ENCODE peak calls at places on chromosomes 2 and 18, in seven cellular contexts. T, A, F, R, I, X and G are unnamed samples.
A peak's percentile ranks its signal among the peaks of the same experiment; 100 is the strongest.

GRCh38 chr18:35490894-35491688 is 6.7 kb downstream of the INO80C start:
- DNase-seq in T (no peak), A (no peak), F (no peak), R (peak; percentile 58), I (peak; percentile 60), X (no peak), G (peak; percentile 77)

GRCh38 chr2:149441255-149441654 is 110.9 kb downstream of the LYPD6 start:
- DNase-seq in T (no peak), A (peak; percentile 65), F (no peak), R (no peak), I (no peak), X (no peak), G (no peak)

GRCh38 chr2:219630770-219631405 is 3.5 kb downstream of the SLC4A3 start:
- DNase-seq in T (no peak), A (no peak), F (no peak), R (no peak), I (no peak), X (no peak), G (peak; percentile 20)

GRCh38 chr2:120469486-120469885 is 123.5 kb downstream of the INHBB start:
- DNase-seq in T (no peak), A (no peak), F (no peak), R (no peak), I (no peak), X (no peak), G (no peak)

GRCh38 chr18:58954986-58955385 is 90.3 kb downstream of the ZNF532 start:
- DNase-seq in T (no peak), A (no peak), F (no peak), R (no peak), I (no peak), X (no peak), G (no peak)

GRCh38 chr18:59249186-59249774 is 24.0 kb downstream of the RAX start:
- DNase-seq in T (no peak), A (peak; percentile 60), F (peak; percentile 80), R (peak; percentile 66), I (peak; percentile 55), X (peak; percentile 28), G (peak; percentile 83)

GRCh38 chr2:122960727-122961641 is 1064.1 kb upstream of the CNTNAP5 start:
- DNase-seq in T (no peak), A (peak; percentile 16), F (no peak), R (no peak), I (no peak), X (no peak), G (no peak)

GRCh38 chr2:231552752-231553151 is 22.5 kb upstream of the NMUR1 start:
- DNase-seq in T (no peak), A (no peak), F (no peak), R (no peak), I (no peak), X (no peak), G (no peak)

GRCh38 chr2:12607971-12608370 is 108.8 kb upstream of the TRIB2 start:
- DNase-seq in T (no peak), A (peak; percentile 5), F (peak; percentile 46), R (no peak), I (no peak), X (no peak), G (peak; percentile 61)

GRCh38 chr2:144274131-144274530 is 245.8 kb downstream of the ZEB2 start:
- DNase-seq in T (no peak), A (no peak), F (no peak), R (no peak), I (no peak), X (no peak), G (peak; percentile 92)

GRCh38 chr2:135050684-135051083 is 1.4 kb upstream of the RAB3GAP1 start:
- DNase-seq in T (no peak), A (no peak), F (no peak), R (no peak), I (no peak), X (no peak), G (no peak)

GRCh38 chr2:42064417-42064942 is 16.7 kb downstream of the PKDCC start:
- DNase-seq in T (no peak), A (peak; percentile 91), F (peak; percentile 96), R (no peak), I (no peak), X (peak; percentile 49), G (no peak)

DNA sequence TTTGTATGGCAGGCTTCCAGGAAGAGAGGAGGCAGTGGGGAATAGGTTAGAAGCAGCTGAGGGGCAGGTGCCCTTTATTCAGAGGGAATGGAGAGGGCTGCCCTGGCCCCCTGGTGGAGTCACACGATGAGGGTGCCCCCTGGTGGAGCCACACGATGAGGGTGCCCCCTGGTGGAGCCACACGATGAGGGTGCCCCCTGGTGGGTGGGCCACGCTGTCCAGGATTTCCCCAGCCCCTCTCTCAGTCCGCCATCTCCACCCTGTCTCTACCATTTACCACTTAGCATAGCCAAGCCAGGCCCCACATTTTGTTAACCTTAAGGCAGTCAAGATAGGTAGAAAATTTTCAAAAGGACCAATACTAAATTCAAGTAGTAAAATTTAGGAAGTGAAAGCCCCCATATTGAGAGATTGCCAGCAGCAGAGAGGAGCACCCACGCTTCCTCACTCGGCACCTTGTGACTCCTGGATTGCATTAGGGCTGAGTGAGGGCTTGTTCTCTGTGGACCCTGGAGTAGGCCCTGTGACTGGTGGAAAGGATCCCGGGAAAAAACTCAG is 10.4 kb upstream of the FAM228A start:
- DNase-seq in T (no peak), A (peak; percentile 14), F (no peak), R (peak; percentile 85), I (peak; percentile 69), X (peak; percentile 23), G (peak; percentile 62)
- H3K18ac ChIP-seq in T (no peak overlapping the region), A (no peak overlapping the region), F (no peak overlapping the region), R (no peak overlapping the region), I (no peak overlapping the region), X (no peak overlapping the region), G (no peak overlapping the region)

DNA sequence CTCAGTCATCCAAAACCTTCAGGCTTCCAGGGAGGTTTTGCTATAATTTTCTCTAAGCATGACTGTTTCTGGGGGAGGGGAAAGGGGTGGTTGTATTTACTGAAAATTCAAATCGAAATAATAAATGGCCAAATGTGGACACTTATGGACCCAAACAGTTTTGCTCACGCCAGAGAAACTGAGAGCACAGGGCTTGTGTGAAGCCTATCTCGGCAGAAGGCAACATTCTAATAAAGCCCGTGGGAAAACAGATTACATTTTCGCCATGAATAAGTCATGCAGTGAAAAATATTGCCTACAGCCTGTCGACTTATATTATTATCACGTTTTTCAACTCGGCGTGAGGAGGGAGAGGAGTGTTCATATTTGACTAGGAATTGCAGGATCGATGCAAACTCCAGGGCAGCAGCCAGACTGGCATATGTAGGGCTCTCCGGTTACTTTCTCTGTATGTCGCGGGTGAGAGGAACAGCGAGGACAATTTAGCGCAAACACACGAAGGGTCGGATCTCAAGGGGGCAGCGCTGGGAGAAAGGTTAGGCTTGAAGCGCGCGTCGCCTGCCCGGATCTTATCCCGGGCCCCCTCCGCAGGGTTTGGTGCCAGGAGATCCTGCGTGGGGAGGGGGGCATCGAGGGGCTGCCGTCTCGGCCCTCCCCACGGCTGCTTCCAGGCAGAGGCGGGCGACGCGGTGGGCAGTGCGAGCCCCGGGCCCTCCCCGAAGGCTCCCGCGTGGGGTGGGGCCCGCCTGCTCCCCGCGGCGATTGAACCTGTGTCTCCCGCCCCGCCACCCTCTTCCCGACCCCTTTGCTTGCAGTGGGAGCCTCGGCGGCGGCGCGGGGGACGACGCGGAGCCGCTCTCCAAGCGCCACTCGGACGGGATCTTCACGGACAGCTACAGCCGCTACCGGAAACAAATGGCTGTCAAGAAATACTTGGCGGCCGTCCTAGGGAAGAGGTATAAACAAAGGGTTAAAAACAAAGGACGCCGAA is 4.3 kb downstream of the ADCYAP1 start:
- DNase-seq in T (no peak), A (peak; percentile 25), F (no peak), R (no peak), I (peak; percentile 36), X (no peak), G (peak; percentile 40)
- H3K27me3 ChIP-seq in T (peaks cover 97% of the 10 kb centered on the region), A (peaks cover 94% of the 10 kb centered on the region), F (peaks cover 65% of the 10 kb centered on the region), R (peaks cover 75% of the 10 kb centered on the region), I (peaks cover 74% of the 10 kb centered on the region), X (peaks cover 66% of the 10 kb centered on the region), G (peaks cover 65% of the 10 kb centered on the region)

DNA sequence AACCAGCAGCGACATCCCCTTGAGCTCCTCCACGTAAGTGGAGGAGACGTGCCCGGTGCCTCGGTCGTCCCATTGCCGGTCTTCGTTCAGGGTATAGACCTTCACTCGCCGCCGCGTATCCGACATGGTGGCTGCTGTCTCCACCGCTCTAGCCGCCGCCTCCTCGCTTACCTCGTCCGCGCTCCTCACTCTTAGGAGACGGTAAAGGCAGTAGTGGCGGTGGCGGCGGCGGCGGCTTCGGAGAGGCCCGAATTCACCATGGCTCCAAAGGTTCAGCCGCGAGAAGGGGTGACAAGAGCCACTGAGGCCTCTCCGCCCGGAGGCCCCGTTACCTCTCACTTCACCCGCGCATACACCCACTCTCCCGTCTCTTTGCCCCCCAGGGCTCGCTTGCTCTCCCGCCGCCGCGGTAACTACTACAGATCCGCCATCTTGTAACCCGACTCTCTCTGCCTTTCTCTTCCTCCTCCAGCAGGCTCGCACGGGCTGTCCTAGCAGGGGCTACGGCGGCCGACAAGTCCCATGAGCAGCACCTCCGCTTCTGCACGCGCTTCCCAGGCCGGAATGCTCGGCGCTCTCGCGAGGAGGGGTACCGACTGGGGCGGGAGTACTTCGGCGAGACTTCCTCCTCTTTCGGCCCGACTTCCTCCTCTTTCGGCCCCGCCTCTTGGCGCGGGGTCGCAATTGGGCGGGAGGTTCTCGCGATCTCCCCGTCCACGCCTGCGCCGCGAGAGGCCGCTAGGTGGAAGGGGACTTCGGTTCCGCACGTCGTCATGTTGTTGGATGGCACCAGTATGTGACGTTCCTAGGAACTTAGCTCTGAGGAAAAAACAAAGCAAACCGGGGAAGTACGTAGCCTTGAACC is at the start of gene PPP4R3B:
- DNase-seq in T (peak; percentile 98), A (peak; percentile 100), F (peak; percentile 100), R (peak; percentile 95), I (peak; percentile 100), X (peak; percentile 100), G (peak; percentile 100)
- H3K18ac ChIP-seq in T (peak within 1 kb of the TSS; percentile 96), A (peak within 1 kb of the TSS; percentile 100), F (peak within 1 kb of the TSS; percentile 65), R (no peak within 1 kb of the TSS), I (peak within 1 kb of the TSS; percentile 80), X (peak within 1 kb of the TSS; percentile 89), G (peak within 1 kb of the TSS; percentile 24)

GRCh38 chr2:232954691-232955090 is 58.4 kb downstream of the NGEF start:
- DNase-seq in T (no peak), A (no peak), F (no peak), R (no peak), I (no peak), X (no peak), G (no peak)
- H3K27me3 ChIP-seq in T (peaks cover 18% of the 10 kb centered on the region), A (peaks cover 34% of the 10 kb centered on the region), F (peaks cover 11% of the 10 kb centered on the region), R (no peaks in the 10 kb centered on the region), I (no peaks in the 10 kb centered on the region), X (no peaks in the 10 kb centered on the region), G (no peaks in the 10 kb centered on the region)